ENCODE peak calls at places on chromosomes 16 and 17, in eight cellular contexts. One of them, this sample, is unnamed. For H3K4me1, the result is how much of the 10 kb centered on the place peaks cover.

GRCh38 chr17:34369571-34369970 is 6.5 kb upstream of the CCL1 start:
- DNase-seq in tibial nerve: no peak
- DNase-seq in sigmoid colon: no peak
- DNase-seq in fibroblast of lung: no peak
- DNase-seq in breast epithelium: no peak
- DNase-seq in CD8-positive, alpha-beta T cell: no peak
- DNase-seq in suprapubic skin: no peak
- DNase-seq in pancreas: no peak
- DNase-seq in this sample: no peak

GRCh38 chr16:56294599-56294998 is 103.3 kb downstream of the GNAO1 start:
- DNase-seq in sigmoid colon: no peak
- DNase-seq in suprapubic skin: no peak
- DNase-seq in fibroblast of lung: peak
- DNase-seq in pancreas: no peak
- DNase-seq in breast epithelium: no peak
- DNase-seq in tibial nerve: no peak
- DNase-seq in CD8-positive, alpha-beta T cell: no peak
- DNase-seq in this sample: no peak

GRCh38 chr17:63024716-63025115 is 58.7 kb downstream of the TANC2 start:
- DNase-seq in tibial nerve: no peak
- DNase-seq in sigmoid colon: no peak
- DNase-seq in suprapubic skin: no peak
- DNase-seq in breast epithelium: no peak
- DNase-seq in pancreas: no peak
- DNase-seq in CD8-positive, alpha-beta T cell: no peak
- DNase-seq in fibroblast of lung: peak
- DNase-seq in this sample: no peak

GRCh38 chr17:21034350-21035235 is 8.2 kb downstream of the USP22 start:
- DNase-seq in tibial nerve: no peak
- DNase-seq in CD8-positive, alpha-beta T cell: peak
- DNase-seq in pancreas: no peak
- DNase-seq in suprapubic skin: no peak
- DNase-seq in fibroblast of lung: peak
- DNase-seq in sigmoid colon: no peak
- DNase-seq in breast epithelium: no peak
- DNase-seq in this sample: no peak

GRCh38 chr16:10575506-10576130 is 4.8 kb downstream of the EMP2 start:
- DNase-seq in suprapubic skin: no peak
- DNase-seq in breast epithelium: no peak
- DNase-seq in fibroblast of lung: no peak
- DNase-seq in CD8-positive, alpha-beta T cell: no peak
- DNase-seq in pancreas: no peak
- DNase-seq in sigmoid colon: no peak
- DNase-seq in tibial nerve: no peak
- DNase-seq in this sample: no peak

GRCh38 chr17:45276031-45276430 is 14.1 kb upstream of the SPATA32 start:
- DNase-seq in suprapubic skin: no peak
- DNase-seq in fibroblast of lung: peak
- DNase-seq in tibial nerve: no peak
- DNase-seq in sigmoid colon: no peak
- DNase-seq in CD8-positive, alpha-beta T cell: no peak
- DNase-seq in pancreas: no peak
- DNase-seq in breast epithelium: no peak
- DNase-seq in this sample: no peak

GRCh38 chr17:74569392-74570003 is 2.2 kb upstream of the CD300H start:
- DNase-seq in tibial nerve: no peak
- DNase-seq in suprapubic skin: no peak
- DNase-seq in sigmoid colon: no peak
- DNase-seq in breast epithelium: no peak
- DNase-seq in fibroblast of lung: peak
- DNase-seq in pancreas: no peak
- DNase-seq in CD8-positive, alpha-beta T cell: no peak
- DNase-seq in this sample: no peak

GRCh38 chr17:77662796-77663195 is 295.7 kb upstream of the TNRC6C start:
- DNase-seq in tibial nerve: no peak
- DNase-seq in fibroblast of lung: no peak
- DNase-seq in pancreas: no peak
- DNase-seq in breast epithelium: no peak
- DNase-seq in sigmoid colon: peak
- DNase-seq in CD8-positive, alpha-beta T cell: no peak
- DNase-seq in suprapubic skin: no peak
- DNase-seq in this sample: no peak

GRCh38 chr16:2756288-2757015 is 4.0 kb downstream of the SRRM2 start:
- DNase-seq in CD8-positive, alpha-beta T cell: no peak
- DNase-seq in breast epithelium: no peak
- DNase-seq in sigmoid colon: no peak
- DNase-seq in fibroblast of lung: no peak
- DNase-seq in suprapubic skin: no peak
- DNase-seq in pancreas: no peak
- DNase-seq in tibial nerve: no peak
- DNase-seq in this sample: no peak

GRCh38 chr17:12900474-12900873 is 111.2 kb downstream of the ARHGAP44 start:
- DNase-seq in fibroblast of lung: no peak
- DNase-seq in breast epithelium: no peak
- DNase-seq in tibial nerve: no peak
- DNase-seq in sigmoid colon: no peak
- DNase-seq in CD8-positive, alpha-beta T cell: no peak
- DNase-seq in pancreas: no peak
- DNase-seq in suprapubic skin: no peak
- DNase-seq in this sample: no peak

GRCh38 chr17:41957869-41958231 is 8.7 kb upstream of the CNP start:
- DNase-seq in tibial nerve: no peak
- DNase-seq in suprapubic skin: no peak
- DNase-seq in pancreas: no peak
- DNase-seq in sigmoid colon: no peak
- DNase-seq in fibroblast of lung: no peak
- DNase-seq in CD8-positive, alpha-beta T cell: no peak
- DNase-seq in breast epithelium: no peak
- DNase-seq in this sample: no peak

GRCh38 chr17:62670202-62670821 is 42.8 kb downstream of the MRC2 start:
- DNase-seq in suprapubic skin: peak
- DNase-seq in pancreas: no peak
- DNase-seq in CD8-positive, alpha-beta T cell: no peak
- DNase-seq in fibroblast of lung: no peak
- DNase-seq in breast epithelium: no peak
- DNase-seq in sigmoid colon: peak
- DNase-seq in tibial nerve: no peak
- DNase-seq in this sample: no peak

GRCh38 chr17:18959845-18960240 is 7.9 kb downstream of the SLC5A10 start:
- DNase-seq in fibroblast of lung: no peak
- DNase-seq in sigmoid colon: no peak
- DNase-seq in pancreas: no peak
- DNase-seq in suprapubic skin: no peak
- DNase-seq in CD8-positive, alpha-beta T cell: no peak
- DNase-seq in tibial nerve: no peak
- DNase-seq in breast epithelium: no peak
- DNase-seq in this sample: no peak

GRCh38 chr17:17445925-17446665 is 30.7 kb upstream of the MED9 start:
- DNase-seq in pancreas: peak
- DNase-seq in tibial nerve: peak
- DNase-seq in suprapubic skin: peak
- DNase-seq in breast epithelium: peak
- DNase-seq in CD8-positive, alpha-beta T cell: no peak
- DNase-seq in fibroblast of lung: peak
- DNase-seq in sigmoid colon: no peak
- DNase-seq in this sample: no peak

DNA sequence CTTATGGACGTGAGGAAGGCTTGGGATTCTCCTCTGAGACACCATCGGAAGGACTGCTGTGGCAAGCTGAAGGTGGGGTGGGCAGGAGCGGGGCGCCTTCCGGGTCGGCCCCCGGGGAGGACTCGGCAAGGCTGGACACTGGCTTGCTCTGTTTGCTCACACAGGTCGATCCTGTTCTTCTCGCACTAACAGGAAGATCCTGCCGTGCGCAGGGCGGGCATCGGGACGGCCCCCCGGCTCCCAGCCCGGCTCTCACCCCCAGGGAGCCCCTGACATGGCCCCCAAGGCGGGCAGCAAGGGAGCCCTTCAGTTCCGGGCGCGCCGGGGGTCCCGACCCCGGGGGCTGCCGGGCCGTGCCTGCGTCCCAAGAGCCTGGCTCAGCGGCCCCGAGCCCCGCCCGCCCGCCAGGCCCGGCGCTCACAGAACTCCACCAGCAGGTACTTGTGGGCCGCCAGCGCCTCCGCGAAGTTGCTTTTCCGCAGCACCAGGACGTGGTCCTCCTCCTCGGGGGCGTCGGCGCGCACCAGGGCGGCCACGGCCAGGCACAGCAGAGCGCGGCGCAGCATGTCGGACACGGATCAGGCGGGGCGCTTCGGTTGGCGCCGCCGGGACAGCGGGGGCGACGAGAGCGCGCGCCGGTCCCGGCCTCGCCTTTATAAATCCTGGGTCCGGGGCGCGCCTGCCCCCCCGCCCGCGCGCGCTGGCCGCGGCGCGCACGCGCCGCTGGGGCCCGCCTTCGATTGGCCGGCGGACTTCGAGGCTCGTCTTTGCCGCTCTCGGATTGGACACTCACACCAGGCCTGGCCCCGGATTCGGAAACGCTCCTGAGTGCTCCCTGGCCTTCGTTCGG is at the start of gene P4HB:
- DNase-seq in breast epithelium: no peak
- DNase-seq in sigmoid colon: no peak
- DNase-seq in CD8-positive, alpha-beta T cell: no peak
- DNase-seq in fibroblast of lung: no peak
- DNase-seq in tibial nerve: no peak
- DNase-seq in pancreas: peak
- DNase-seq in suprapubic skin: no peak
- DNase-seq in this sample: peak
- H3K4me1 ChIP-seq in breast epithelium: under half
- H3K4me1 ChIP-seq in sigmoid colon: under half
- H3K4me1 ChIP-seq in CD8-positive, alpha-beta T cell: under half
- H3K4me1 ChIP-seq in fibroblast of lung: under half
- H3K4me1 ChIP-seq in tibial nerve: half or more
- H3K4me1 ChIP-seq in pancreas: under half
- H3K4me1 ChIP-seq in suprapubic skin: half or more
- H3K4me1 ChIP-seq in this sample: half or more

GRCh38 chr16:67241008-67241900 is 6.0 kb downstream of the FHOD1 start:
- DNase-seq in suprapubic skin: no peak
- DNase-seq in tibial nerve: no peak
- DNase-seq in fibroblast of lung: peak
- DNase-seq in pancreas: peak
- DNase-seq in sigmoid colon: no peak
- DNase-seq in breast epithelium: peak
- DNase-seq in CD8-positive, alpha-beta T cell: no peak
- DNase-seq in this sample: no peak

GRCh38 chr16:67240506-67240905 is 6.8 kb downstream of the FHOD1 start:
- DNase-seq in sigmoid colon: no peak
- DNase-seq in suprapubic skin: no peak
- DNase-seq in breast epithelium: no peak
- DNase-seq in tibial nerve: no peak
- DNase-seq in CD8-positive, alpha-beta T cell: no peak
- DNase-seq in fibroblast of lung: no peak
- DNase-seq in pancreas: no peak
- DNase-seq in this sample: no peak

GRCh38 chr16:67243481-67243880 is 3.8 kb downstream of the FHOD1 start:
- DNase-seq in breast epithelium: no peak
- DNase-seq in CD8-positive, alpha-beta T cell: no peak
- DNase-seq in fibroblast of lung: no peak
- DNase-seq in suprapubic skin: no peak
- DNase-seq in pancreas: no peak
- DNase-seq in tibial nerve: no peak
- DNase-seq in sigmoid colon: no peak
- DNase-seq in this sample: no peak

GRCh38 chr16:67244387-67245188 is 2.7 kb downstream of the FHOD1 start:
- DNase-seq in tibial nerve: no peak
- DNase-seq in CD8-positive, alpha-beta T cell: peak
- DNase-seq in pancreas: no peak
- DNase-seq in sigmoid colon: peak
- DNase-seq in breast epithelium: peak
- DNase-seq in suprapubic skin: no peak
- DNase-seq in fibroblast of lung: peak
- DNase-seq in this sample: no peak

GRCh38 chr16:67242138-67242730 is 5.0 kb downstream of the FHOD1 start:
- DNase-seq in breast epithelium: no peak
- DNase-seq in CD8-positive, alpha-beta T cell: no peak
- DNase-seq in pancreas: no peak
- DNase-seq in sigmoid colon: no peak
- DNase-seq in fibroblast of lung: peak
- DNase-seq in tibial nerve: no peak
- DNase-seq in suprapubic skin: no peak
- DNase-seq in this sample: no peak
- H3K27ac ChIP-seq in breast epithelium: peak
- H3K27ac ChIP-seq in CD8-positive, alpha-beta T cell: no peak
- H3K27ac ChIP-seq in pancreas: no peak
- H3K27ac ChIP-seq in sigmoid colon: no peak
- H3K27ac ChIP-seq in fibroblast of lung: peak
- H3K27ac ChIP-seq in tibial nerve: peak
- H3K27ac ChIP-seq in suprapubic skin: no peak
- H3K27ac ChIP-seq in this sample: peak

GRCh38 chr17:10698116-10698818 is 873 bp downstream of the ADPRM start:
- DNase-seq in tibial nerve: no peak
- DNase-seq in CD8-positive, alpha-beta T cell: no peak
- DNase-seq in suprapubic skin: no peak
- DNase-seq in breast epithelium: no peak
- DNase-seq in pancreas: no peak
- DNase-seq in fibroblast of lung: peak
- DNase-seq in sigmoid colon: no peak
- DNase-seq in this sample: no peak

GRCh38 chr17:10699861-10700260 is 2.5 kb downstream of the ADPRM start:
- DNase-seq in suprapubic skin: no peak
- DNase-seq in pancreas: no peak
- DNase-seq in fibroblast of lung: no peak
- DNase-seq in tibial nerve: no peak
- DNase-seq in sigmoid colon: no peak
- DNase-seq in breast epithelium: no peak
- DNase-seq in CD8-positive, alpha-beta T cell: peak
- DNase-seq in this sample: no peak

GRCh38 chr17:10702574-10702973 is 5.2 kb downstream of the ADPRM start:
- DNase-seq in fibroblast of lung: peak
- DNase-seq in pancreas: no peak
- DNase-seq in suprapubic skin: no peak
- DNase-seq in tibial nerve: no peak
- DNase-seq in sigmoid colon: no peak
- DNase-seq in CD8-positive, alpha-beta T cell: no peak
- DNase-seq in breast epithelium: no peak
- DNase-seq in this sample: no peak

GRCh38 chr17:10697092-10698081 is at the start of the genes ADPRM and SCO1:
- DNase-seq in tibial nerve: peak
- DNase-seq in sigmoid colon: peak
- DNase-seq in pancreas: peak
- DNase-seq in breast epithelium: peak
- DNase-seq in fibroblast of lung: peak
- DNase-seq in suprapubic skin: peak
- DNase-seq in CD8-positive, alpha-beta T cell: peak
- DNase-seq in this sample: no peak
- TF ChIP-seq CTCF in tibial nerve: peak
- TF ChIP-seq CTCF in sigmoid colon: peak
- TF ChIP-seq CTCF in pancreas: peak
- TF ChIP-seq CTCF in breast epithelium: peak
- TF ChIP-seq CTCF in fibroblast of lung: peak
- TF ChIP-seq CTCF in suprapubic skin: peak
- TF ChIP-seq CTCF in CD8-positive, alpha-beta T cell: no peak
- TF ChIP-seq CTCF in this sample: no peak

DNA sequence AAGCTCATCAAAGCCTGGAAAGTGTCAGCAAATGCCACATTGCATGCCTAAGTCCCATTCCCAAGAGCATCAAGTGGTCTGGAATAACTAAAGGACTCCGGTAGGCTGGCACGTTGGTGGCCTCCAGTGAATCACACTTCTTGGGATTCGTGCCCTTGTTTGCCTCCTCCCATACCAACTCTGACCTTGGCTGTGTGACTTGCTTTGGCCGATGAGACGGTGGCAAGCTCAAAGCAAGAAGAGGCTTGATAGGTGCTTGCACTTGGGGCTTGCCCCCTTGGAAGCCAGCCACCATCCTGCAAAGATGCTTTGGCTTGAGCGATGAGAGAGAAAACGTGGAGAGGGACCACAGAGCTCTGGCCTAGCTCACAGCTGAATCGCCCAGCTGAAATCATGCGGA is 313.1 kb upstream of the ZFHX3 start:
- DNase-seq in tibial nerve: no peak
- DNase-seq in suprapubic skin: no peak
- DNase-seq in fibroblast of lung: no peak
- DNase-seq in sigmoid colon: no peak
- DNase-seq in CD8-positive, alpha-beta T cell: no peak
- DNase-seq in breast epithelium: no peak
- DNase-seq in pancreas: no peak
- DNase-seq in this sample: no peak
- H3K4me1 ChIP-seq in tibial nerve: under half
- H3K4me1 ChIP-seq in suprapubic skin: under half
- H3K4me1 ChIP-seq in fibroblast of lung: under half
- H3K4me1 ChIP-seq in sigmoid colon: under half
- H3K4me1 ChIP-seq in CD8-positive, alpha-beta T cell: under half
- H3K4me1 ChIP-seq in breast epithelium: under half
- H3K4me1 ChIP-seq in pancreas: under half
- H3K4me1 ChIP-seq in this sample: under half

This sample was measured in vagina.